ENCODE peak calls at places on chromosomes 16 and 17, in eight cellular contexts. X, Z, A, N, P, Y, T and S are unnamed samples.

GRCh38 chr16:4059969-4060368 is 56.3 kb downstream of the ADCY9 start:
- DNase-seq in X (no peak), Z (no peak), A (no peak), N (no peak), P (no peak), Y (no peak), T (no peak), S (no peak)

GRCh38 chr17:74210191-74211140 is 2.9 kb upstream of the TTYH2 start:
- DNase-seq in X (peak; percentile 70), Z (peak; percentile 83), A (peak; percentile 61), N (peak; percentile 53), P (peak; percentile 75), Y (peak; percentile 86), T (peak; percentile 76), S (peak; percentile 82)

GRCh38 chr16:14284930-14285541 is 213.9 kb downstream of the MRTFB start:
- DNase-seq in X (peak; percentile 81), Z (no peak), A (no peak), N (no peak), P (peak; percentile 55), Y (peak; percentile 77), T (peak; percentile 75), S (no peak)

GRCh38 chr16:27724491-27724878 is 174.5 kb downstream of the KATNIP start:
- DNase-seq in X (no peak), Z (no peak), A (no peak), N (no peak), P (no peak), Y (peak; percentile 63), T (no peak), S (no peak)

GRCh38 chr16:82195917-82196494 is 26.0 kb upstream of the MPHOSPH6 start:
- DNase-seq in X (no peak), Z (no peak), A (no peak), N (no peak), P (no peak), Y (no peak), T (no peak), S (no peak)

GRCh38 chr17:65301184-65301583 is 164.0 kb downstream of the RGS9 start:
- DNase-seq in X (no peak), Z (no peak), A (no peak), N (no peak), P (no peak), Y (no peak), T (no peak), S (no peak)

GRCh38 chr16:1175566-1176279 is 22.8 kb downstream of the CACNA1H start:
- DNase-seq in X (no peak), Z (no peak), A (no peak), N (no peak), P (no peak), Y (no peak), T (peak; percentile 25), S (no peak)

GRCh38 chr16:77295896-77296295 is 96.7 kb downstream of the SYCE1L start:
- DNase-seq in X (no peak), Z (no peak), A (no peak), N (no peak), P (no peak), Y (no peak), T (no peak), S (no peak)

GRCh38 chr17:63834431-63835166 is 7.1 kb upstream of the FTSJ3 start:
- DNase-seq in X (peak; percentile 87), Z (peak; percentile 60), A (no peak), N (peak; percentile 72), P (peak; percentile 72), Y (peak; percentile 79), T (peak; percentile 84), S (peak; percentile 93)

GRCh38 chr17:65393514-65393913 is 167.9 kb downstream of the AXIN2 start:
- DNase-seq in X (no peak), Z (no peak), A (no peak), N (no peak), P (no peak), Y (no peak), T (no peak), S (no peak)

GRCh38 chr17:6381052-6381451 is 53.9 kb downstream of the AIPL1 start:
- DNase-seq in X (no peak), Z (no peak), A (no peak), N (peak; percentile 55), P (no peak), Y (no peak), T (no peak), S (peak; percentile 37)

GRCh38 chr16:50012182-50012581 is 12.8 kb upstream of the CNEP1R1 start:
- DNase-seq in X (no peak), Z (no peak), A (no peak), N (no peak), P (no peak), Y (no peak), T (no peak), S (no peak)

GRCh38 chr16:81127051-81127450 is 30.9 kb upstream of the GCSH start:
- DNase-seq in X (no peak), Z (no peak), A (no peak), N (peak; percentile 97), P (no peak), Y (no peak), T (peak; percentile 49), S (no peak)

GRCh38 chr17:6526362-6527152 is 29.8 kb downstream of the PITPNM3 start:
- DNase-seq in X (peak; percentile 5), Z (no peak), A (no peak), N (no peak), P (no peak), Y (no peak), T (peak; percentile 42), S (peak; percentile 9)

GRCh38 chr17:17853811-17854527 is 17.2 kb upstream of the SREBF1 start:
- DNase-seq in X (no peak), Z (no peak), A (no peak), N (peak; percentile 79), P (no peak), Y (no peak), T (no peak), S (no peak)